ENCODE peak calls at places on chromosome 1, in eight cellular contexts. J is prostate gland, S is endothelial cell of umbilical vein, H is transverse colon, F is gastrocnemius medialis, Y is esophagus squamous epithelium, D is A549, U is adrenal gland. R is an unnamed sample. For H3K4me1, the result is how much of the 10 kb centered on the place peaks cover.

GRCh38 chr1:234608026-234608719 is 1.8 kb downstream of the IRF2BP2 start:
- DNase-seq in S (peak), F (peak), H (peak), J (peak), D (peak), Y (peak), U (peak), R (peak)

GRCh38 chr1:184974086-184974836 is at the start of gene NIBAN1:
- DNase-seq in U (peak), S (peak), D (peak), F (peak), J (peak), H (peak), Y (peak), R (peak)

GRCh38 chr1:238772321-238772720 is 614.0 kb upstream of the CHRM3 start:
- DNase-seq in F (no peak), U (no peak), S (no peak), Y (no peak), D (no peak), H (no peak), J (no peak), R (no peak)

GRCh38 chr1:19903621-19904020 is 19.8 kb downstream of the PLA2G2E start:
- DNase-seq in H (no peak), J (no peak), S (no peak), U (no peak), D (no peak), Y (no peak), F (no peak), R (no peak)

GRCh38 chr1:18934205-18935000 is 22.1 kb downstream of the IFFO2 start:
- DNase-seq in U (no peak), D (no peak), Y (no peak), S (no peak), H (no peak), J (no peak), F (no peak), R (no peak)

GRCh38 chr1:1004780-1005697 is 5.1 kb upstream of the HES4 start:
- DNase-seq in H (peak), Y (no peak), F (peak), U (peak), D (no peak), S (peak), J (no peak), R (peak)

GRCh38 chr1:180182721-180183311 is 28.1 kb downstream of the QSOX1 start:
- DNase-seq in D (no peak), H (no peak), F (peak), U (no peak), J (no peak), S (no peak), Y (no peak), R (no peak)

GRCh38 chr1:214990619-214991018 is 91.9 kb upstream of the KCNK2 start:
- DNase-seq in F (no peak), Y (no peak), D (no peak), S (peak), U (no peak), J (no peak), H (no peak), R (no peak)

GRCh38 chr1:33086384-33086850 is 5.5 kb downstream of the AZIN2 start:
- DNase-seq in S (peak), J (peak), U (peak), D (peak), F (peak), Y (no peak), H (peak), R (peak)

GRCh38 chr1:205533729-205534443 is 29.4 kb downstream of the CDK18 start:
- DNase-seq in U (no peak), S (no peak), H (no peak), Y (no peak), J (no peak), D (no peak), F (no peak), R (no peak)

GRCh38 chr1:117861694-117862093 is 67.7 kb downstream of the GDAP2 start:
- DNase-seq in H (no peak), S (no peak), D (no peak), Y (no peak), U (no peak), F (no peak), J (no peak), R (no peak)

GRCh38 chr1:110338200-110339039 is 757 bp upstream of the RBM15 start:
- DNase-seq in S (no peak), U (peak), D (peak), J (peak), Y (peak), F (peak), H (peak), R (peak)
- TF ChIP-seq POLR2A in S (peak), U (peak), D (peak), J (peak), Y (peak), F (peak), H (peak), R (no peak)

DNA sequence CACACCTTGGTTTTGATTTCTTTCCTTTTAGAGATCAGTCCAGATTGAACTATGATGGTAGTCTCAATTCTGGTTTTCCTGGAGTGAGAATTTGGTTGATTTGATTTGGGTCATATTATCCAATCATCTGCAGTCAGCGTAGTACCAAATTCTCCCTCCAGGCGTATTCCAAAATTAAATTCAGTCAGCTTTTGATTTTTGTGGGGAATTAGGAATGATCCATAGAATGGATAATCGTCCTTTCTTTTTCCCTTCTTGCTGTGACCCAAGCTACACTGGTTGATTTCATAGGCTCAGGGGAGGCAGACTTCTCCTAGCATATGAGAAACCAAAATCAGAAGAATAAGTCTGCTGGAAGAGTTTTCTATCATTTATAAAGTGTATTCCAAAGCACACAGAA is 4.9 kb downstream of the PRCC start:
- DNase-seq in Y (no peak), U (no peak), H (no peak), J (no peak), D (no peak), F (no peak), S (no peak), R (no peak)
- H3K4me1 ChIP-seq in Y (half or more), U (half or more), H (under half), J (under half), D (under half), F (under half), S (under half), R (half or more)

DNA sequence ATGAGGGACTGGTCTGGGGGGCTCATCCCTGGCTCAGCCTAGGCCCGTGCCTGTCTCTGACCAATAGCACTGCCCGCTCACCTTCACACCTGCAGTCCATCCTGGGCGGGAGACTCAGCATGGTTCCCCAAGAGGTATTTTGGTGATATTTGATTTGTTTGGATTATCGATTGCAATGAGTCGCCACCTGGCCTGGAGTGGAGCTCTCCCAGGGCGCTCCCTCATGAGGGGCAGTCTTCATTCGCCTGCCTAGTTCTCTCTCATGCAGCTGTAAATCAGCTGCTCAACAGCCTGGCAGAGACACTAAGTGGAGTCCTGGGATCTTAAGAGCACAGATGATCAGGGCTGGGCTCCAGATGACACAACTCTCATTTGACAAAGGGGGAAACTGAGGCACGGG is 90.1 kb upstream of the ACTL8 start:
- DNase-seq in F (no peak), H (no peak), S (no peak), J (no peak), D (no peak), Y (no peak), U (no peak), R (no peak)
- H3K27ac ChIP-seq in F (no peak), H (no peak), S (no peak), J (no peak), D (no peak), Y (no peak), U (no peak), R (no peak)

GRCh38 chr1:235737751-235738150 is 88.2 kb upstream of the GNG4 start:
- DNase-seq in Y (no peak), D (no peak), S (no peak), U (no peak), F (no peak), J (no peak), H (no peak), R (no peak)

GRCh38 chr1:235739631-235740030 is 90.0 kb upstream of the GNG4 start:
- DNase-seq in U (no peak), J (no peak), S (no peak), Y (no peak), H (no peak), F (no peak), D (no peak), R (no peak)

GRCh38 chr1:235742914-235743599 is 93.5 kb upstream of the GNG4 start:
- DNase-seq in S (no peak), H (no peak), D (no peak), J (no peak), Y (no peak), F (no peak), U (no peak), R (no peak)

GRCh38 chr1:235739124-235739523 is 89.5 kb upstream of the GNG4 start:
- DNase-seq in Y (no peak), H (no peak), F (no peak), D (no peak), J (peak), U (no peak), S (peak), R (no peak)

GRCh38 chr1:235741294-235741693 is 91.7 kb upstream of the GNG4 start:
- DNase-seq in S (no peak), J (no peak), F (no peak), U (no peak), Y (no peak), D (no peak), H (no peak), R (no peak)
- TF ChIP-seq POLR2A in S (no peak), J (no peak), F (no peak), U (no peak), Y (no peak), D (no peak), H (no peak), R (no peak)

DNA sequence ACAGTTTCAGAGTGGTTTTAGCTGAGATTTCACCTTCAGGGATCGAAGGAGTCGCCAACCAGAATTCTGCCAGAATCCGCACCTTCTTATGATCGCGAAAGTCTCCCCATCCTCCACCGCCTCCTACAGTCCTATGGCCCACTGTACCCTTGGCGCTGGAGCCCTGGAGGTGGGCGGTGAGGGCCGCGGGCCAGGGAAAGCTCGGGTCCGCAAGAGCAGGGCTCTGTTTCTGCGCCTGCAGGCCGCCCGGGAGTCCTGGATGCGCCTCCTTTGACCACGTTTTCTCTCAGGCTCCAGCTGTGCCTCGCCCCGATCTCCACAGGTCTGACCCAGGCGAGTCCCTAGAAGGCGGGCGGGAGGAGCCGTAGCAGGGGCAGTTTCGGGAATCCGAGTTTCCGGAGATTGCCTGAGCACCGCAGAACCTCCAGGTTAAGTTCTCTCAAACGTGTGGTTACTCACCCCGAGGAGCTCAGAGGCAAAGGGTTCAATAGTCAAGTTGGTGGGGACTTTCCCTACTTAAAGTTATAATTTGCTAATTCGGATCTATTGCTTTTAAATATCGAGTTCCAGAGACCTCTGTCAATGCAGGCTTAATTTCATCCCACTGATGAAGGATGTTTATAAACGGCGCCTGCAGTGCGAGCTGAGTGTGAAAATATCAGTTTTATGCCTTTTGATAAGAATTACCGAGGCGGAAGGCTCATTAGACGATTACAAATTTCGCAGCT is 3.2 kb upstream of the LHX8 start:
- DNase-seq in F (no peak), J (no peak), S (no peak), Y (no peak), D (no peak), H (no peak), U (no peak), R (no peak)
- H3K4me1 ChIP-seq in F (under half), J (under half), S (under half), Y (under half), D (under half), H (under half), U (under half), R (under half)

GRCh38 chr1:55505326-55505725 is 290.2 kb upstream of the USP24 start:
- DNase-seq in H (no peak), J (no peak), S (no peak), Y (no peak), D (no peak), F (no peak), U (no peak), R (no peak)
- H3K27ac ChIP-seq in H (peak), J (no peak), S (no peak), Y (no peak), D (peak), F (no peak), U (no peak), R (no peak)

DNA sequence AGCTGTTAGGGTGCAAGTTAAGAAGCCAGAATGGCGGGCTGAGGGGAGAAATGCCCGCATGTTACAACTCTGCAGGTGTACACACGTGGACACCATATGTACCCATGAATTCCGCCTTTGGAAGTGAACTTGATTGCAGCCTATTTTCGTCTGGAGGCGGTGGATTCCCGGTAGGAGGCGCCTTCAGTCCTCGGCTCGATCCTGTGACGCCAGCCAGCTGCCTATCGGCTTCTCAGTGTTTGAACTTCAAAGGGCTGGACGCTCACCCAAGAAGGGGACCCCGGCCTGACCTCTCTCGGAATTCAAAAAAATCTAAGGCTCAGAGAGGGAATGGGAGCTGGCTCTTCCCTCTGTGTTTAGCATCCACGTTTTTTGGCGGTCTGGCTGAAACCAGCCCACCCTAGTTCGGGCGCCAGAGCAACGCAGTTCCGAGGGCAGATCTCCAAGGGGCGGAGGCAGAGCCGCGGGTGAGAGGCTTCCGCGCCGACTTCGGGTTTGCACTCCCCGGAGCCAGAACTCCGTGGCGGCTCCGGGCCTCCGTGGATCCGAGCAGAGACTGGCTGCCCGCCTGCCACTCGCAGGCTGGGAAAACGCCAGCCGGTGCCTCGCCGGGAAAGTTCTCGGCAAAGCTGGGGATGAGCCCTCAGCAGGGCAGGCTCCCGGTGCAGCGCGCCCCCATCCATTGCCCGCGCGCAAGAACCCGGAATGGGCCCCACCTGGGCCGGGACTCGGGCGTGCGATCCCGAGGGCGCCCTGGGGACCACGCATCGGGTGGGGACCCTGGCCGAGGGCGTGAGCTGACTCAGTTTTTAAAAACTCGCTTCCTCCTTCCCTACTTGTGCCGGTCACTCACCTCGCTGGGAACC is 996 bp upstream of the TMEM51 start:
- DNase-seq in U (peak), J (peak), H (peak), D (peak), Y (no peak), F (peak), S (peak), R (peak)
- TF ChIP-seq POLR2A in U (peak), J (peak), H (peak), D (no peak), Y (peak), F (no peak), S (no peak), R (no peak)